ENCODE peak calls at places on chromosomes 4 and X, in four cellular contexts. E is posterior cingulate gyrus, G is GM10248, H is BJ. P is an unnamed sample.

GRCh38 chrX:37314526-37314925 is 34.6 kb upstream of the PRRG1 start:
- DNase-seq in E (no peak), G (no peak), H (peak; percentile 27), P (no peak)

GRCh38 chrX:80708781-80709180 is 100.9 kb downstream of the BRWD3 start:
- DNase-seq in E (no peak), G (no peak), H (no peak), P (no peak)

GRCh38 chr4:108811486-108811885 is 48.6 kb upstream of the ETNPPL start:
- DNase-seq in E (no peak), G (no peak), H (no peak), P (no peak)

GRCh38 chr4:15238720-15239119 is 189.1 kb upstream of the C1QTNF7 start:
- DNase-seq in E (no peak), G (peak; percentile 64), H (no peak), P (no peak)

GRCh38 chr4:81491943-81492342 is 20.2 kb upstream of the RASGEF1B start:
- DNase-seq in E (no peak), G (no peak), H (no peak), P (no peak)

GRCh38 chrX:70508296-70508911 is 63.8 kb downstream of the DLG3 start:
- DNase-seq in E (no peak), G (no peak), H (no peak), P (no peak)

GRCh38 chrX:40720386-40720785 is 15.0 kb downstream of the MED14 start:
- DNase-seq in E (no peak), G (no peak), H (no peak), P (no peak)

GRCh38 chr4:37960098-37960497 is at the start of gene PTTG2:
- DNase-seq in E (no peak), G (no peak), H (no peak), P (no peak)

GRCh38 chr4:155614111-155614762 is 52.4 kb upstream of the GUCY1A1 start:
- DNase-seq in E (no peak), G (no peak), H (no peak), P (no peak)

GRCh38 chr4:120007171-120007894 is 59.3 kb downstream of the MAD2L1 start:
- DNase-seq in E (no peak), G (no peak), H (peak; percentile 63), P (no peak)

GRCh38 chrX:47579537-47579936 is 2.7 kb upstream of the TIMP1 start:
- DNase-seq in E (no peak), G (peak; percentile 53), H (no peak), P (no peak)

GRCh38 chr4:680931-681645 is 6.7 kb downstream of the MYL5 start:
- DNase-seq in E (no peak), G (peak; percentile 81), H (no peak), P (no peak)

GRCh38 chrX:138504254-138504653 is 207.3 kb downstream of the FGF13 start:
- DNase-seq in E (no peak), G (no peak), H (no peak), P (no peak)

GRCh38 chrX:17590892-17591740 is 146.2 kb upstream of the SCML1 start:
- DNase-seq in E (peak; percentile 36), G (peak; percentile 23), H (no peak), P (no peak)

GRCh38 chrX:153880440-153880815 is 5.5 kb downstream of the L1CAM start:
- DNase-seq in E (no peak), G (no peak), H (no peak), P (no peak)

GRCh38 chr4:64756016-64756415 is 346.8 kb upstream of the TECRL start:
- DNase-seq in E (no peak), G (no peak), H (no peak), P (no peak)

GRCh38 chr4:150578745-150579470 is 3.0 kb upstream of the MAB21L2 start:
- DNase-seq in E (no peak), G (no peak), H (no peak), P (no peak)

GRCh38 chrX:103585421-103586313 is at the start of gene TCEAL4:
- DNase-seq in E (peak; percentile 64), G (peak; percentile 50), H (no peak), P (peak; percentile 26)

GRCh38 chrX:127129510-127129909 is 310.0 kb downstream of the PRR32 start:
- DNase-seq in E (no peak), G (no peak), H (no peak), P (no peak)

GRCh38 chr4:121796283-121796682 is 4.8 kb upstream of the EXOSC9 start:
- DNase-seq in E (no peak), G (no peak), H (no peak), P (no peak)

GRCh38 chr4:36348403-36348938 is 67.1 kb downstream of the DTHD1 start:
- DNase-seq in E (no peak), G (peak; percentile 55), H (no peak), P (peak; percentile 9)

GRCh38 chr4:8512510-8512909 is 67.7 kb upstream of the GPR78 start:
- DNase-seq in E (no peak), G (no peak), H (no peak), P (no peak)

GRCh38 chrX:154444001-154444754 is at the start of gene FAM50A:
- DNase-seq in E (peak; percentile 74), G (peak; percentile 87), H (no peak), P (peak; percentile 69)

GRCh38 chrX:140057001-140057411 is 91.7 kb upstream of the CXorf66 start:
- DNase-seq in E (peak; percentile 68), G (peak; percentile 58), H (no peak), P (no peak)

GRCh38 chr4:86791126-86791525 is 58.1 kb downstream of the SLC10A6 start:
- DNase-seq in E (no peak), G (no peak), H (no peak), P (no peak)

GRCh38 chr4:52996261-52997131 is 134.4 kb downstream of the RASL11B start:
- DNase-seq in E (no peak), G (no peak), H (no peak), P (no peak)

GRCh38 chr4:86453044-86453501 is 93.2 kb upstream of the MAPK10 start:
- DNase-seq in E (no peak), G (no peak), H (no peak), P (no peak)

GRCh38 chrX:6852869-6853268 is 294.6 kb upstream of the STS start:
- DNase-seq in E (no peak), G (no peak), H (no peak), P (no peak)

GRCh38 chr4:84583871-84584373 is 995 bp downstream of the CDS1 start:
- DNase-seq in E (no peak), G (no peak), H (no peak), P (no peak)

GRCh38 chr4:3871181-3871852 is 105.1 kb downstream of the ADRA2C start:
- DNase-seq in E (no peak), G (no peak), H (no peak), P (no peak)

GRCh38 chr4:10273030-10273429 is 156.4 kb upstream of the WDR1 start:
- DNase-seq in E (no peak), G (no peak), H (no peak), P (no peak)

GRCh38 chrX:154039577-154039976 is 19.9 kb upstream of the IRAK1 start:
- DNase-seq in E (no peak), G (no peak), H (no peak), P (no peak)

GRCh38 chr4:54513231-54513630 is 144.5 kb upstream of the KIT start:
- DNase-seq in E (no peak), G (no peak), H (peak; percentile 73), P (no peak)

GRCh38 chrX:16431266-16431665 is 218.7 kb upstream of the S100G start:
- DNase-seq in E (no peak), G (no peak), H (no peak), P (no peak)

GRCh38 chrX:115531818-115532403 is 29.1 kb upstream of the PLS3 start:
- DNase-seq in E (no peak), G (no peak), H (no peak), P (no peak)